ENCODE peak calls at places on chromosomes 12 and 14, in nine cellular contexts. H, E, X, I, A, L, S, K and W are unnamed samples.

GRCh38 chr14:104855532-104856090 is 9.5 kb upstream of the CEP170B start:
- DNase-seq in H (no peak), E (no peak), X (no peak), I (peak; percentile 26), A (no peak), L (no peak), S (no peak), K (no peak), W (no peak)

GRCh38 chr14:95071649-95072256 is 85.6 kb downstream of the DICER1 start:
- DNase-seq in H (no peak), E (no peak), X (no peak), I (peak; percentile 70), A (no peak), L (no peak), S (no peak), K (no peak), W (no peak)

GRCh38 chr14:56491299-56492285 is 88.0 kb upstream of the TMEM260 start:
- DNase-seq in H (peak; percentile 72), E (peak; percentile 11), X (peak; percentile 79), I (peak; percentile 39), A (peak; percentile 68), L (peak; percentile 83), S (peak; percentile 49), K (peak; percentile 22), W (peak; percentile 57)

GRCh38 chr14:72921396-72921795 is 4.9 kb upstream of the DCAF4 start:
- DNase-seq in H (no peak), E (no peak), X (no peak), I (no peak), A (no peak), L (no peak), S (no peak), K (no peak), W (no peak)

GRCh38 chr12:75706786-75707605 is 195.6 kb upstream of the KRR1 start:
- DNase-seq in H (no peak), E (no peak), X (no peak), I (peak; percentile 29), A (peak; percentile 87), L (no peak), S (no peak), K (peak; percentile 41), W (no peak)

GRCh38 chr12:115963030-115963480 is 314.4 kb downstream of the MED13L start:
- DNase-seq in H (no peak), E (no peak), X (no peak), I (no peak), A (no peak), L (no peak), S (no peak), K (no peak), W (no peak)

GRCh38 chr14:37081220-37081619 is 91.2 kb downstream of the SLC25A21 start:
- DNase-seq in H (peak; percentile 37), E (no peak), X (peak; percentile 93), I (no peak), A (no peak), L (no peak), S (no peak), K (no peak), W (no peak)

GRCh38 chr14:22200977-22201605 is 387.9 kb downstream of the DAD1 start:
- DNase-seq in H (peak; percentile 71), E (peak; percentile 3), X (peak; percentile 46), I (no peak), A (peak; percentile 49), L (no peak), S (peak; percentile 71), K (peak; percentile 4), W (peak; percentile 69)

GRCh38 chr14:105499256-105500035 is 8.4 kb downstream of the TEDC1 start:
- DNase-seq in H (no peak), E (no peak), X (no peak), I (peak; percentile 33), A (no peak), L (no peak), S (peak; percentile 91), K (no peak), W (no peak)

GRCh38 chr12:48972213-48973021 is 882 bp upstream of the WNT10B start:
- DNase-seq in H (no peak), E (no peak), X (no peak), I (peak; percentile 38), A (no peak), L (no peak), S (no peak), K (no peak), W (peak; percentile 98)

GRCh38 chr12:124693356-124693755 is 125.9 kb upstream of the NCOR2 start:
- DNase-seq in H (no peak), E (no peak), X (no peak), I (no peak), A (no peak), L (no peak), S (no peak), K (no peak), W (no peak)

GRCh38 chr12:124694846-124695497 is 127.6 kb upstream of the NCOR2 start:
- DNase-seq in H (no peak), E (no peak), X (no peak), I (no peak), A (peak; percentile 90), L (no peak), S (no peak), K (no peak), W (peak; percentile 84)

GRCh38 chr12:124694250-124694649 is 126.8 kb upstream of the NCOR2 start:
- DNase-seq in H (no peak), E (no peak), X (no peak), I (no peak), A (no peak), L (no peak), S (no peak), K (no peak), W (peak; percentile 85)

GRCh38 chr12:124696689-124697476 is 129.5 kb upstream of the NCOR2 start:
- DNase-seq in H (no peak), E (no peak), X (no peak), I (no peak), A (no peak), L (no peak), S (no peak), K (no peak), W (no peak)

DNA sequence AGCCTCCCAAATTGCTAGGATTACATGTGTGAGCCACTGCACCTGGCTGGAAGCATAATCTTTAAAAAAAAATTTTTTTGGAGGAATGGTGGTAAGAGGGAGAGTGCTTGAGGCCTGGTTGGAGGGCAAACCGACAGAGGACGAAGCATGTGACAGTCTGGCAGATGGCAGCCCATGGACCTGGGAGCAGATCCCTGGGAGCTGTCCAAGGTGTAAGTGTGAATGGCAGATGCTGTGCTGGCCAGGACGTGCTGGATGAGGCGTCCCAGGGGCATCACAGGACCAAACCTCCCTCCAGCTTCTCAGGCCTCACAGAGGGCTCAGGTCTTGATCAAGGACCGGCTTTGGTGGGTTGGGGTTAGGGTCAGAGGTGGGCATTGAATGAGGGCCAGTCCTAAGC is 128.4 kb upstream of the NCOR2 start:
- DNase-seq in H (no peak), E (no peak), X (no peak), I (no peak), A (no peak), L (no peak), S (no peak), K (no peak), W (peak; percentile 57)
- TF ChIP-seq MAX in H (no peak), E (no peak), X (no peak), I (no peak), A (no peak), L (peak; percentile 54), S (no peak), K (no peak), W (no peak)

GRCh38 chr14:75469606-75470237 is 41.9 kb downstream of the JDP2 start:
- DNase-seq in H (no peak), E (no peak), X (no peak), I (no peak), A (no peak), L (no peak), S (no peak), K (no peak), W (no peak)
- H3K4me3 ChIP-seq in H (no peak overlapping the region), E (no peak overlapping the region), X (no peak overlapping the region), I (no peak overlapping the region), A (no peak overlapping the region), L (no peak overlapping the region), S (no peak overlapping the region), K (no peak overlapping the region), W (no peak overlapping the region)

GRCh38 chr14:99627510-99628381 is 17.2 kb upstream of the HHIPL1 start:
- DNase-seq in H (no peak), E (no peak), X (no peak), I (no peak), A (no peak), L (no peak), S (no peak), K (no peak), W (no peak)

GRCh38 chr14:99627100-99627499 is 17.8 kb upstream of the HHIPL1 start:
- DNase-seq in H (no peak), E (no peak), X (no peak), I (no peak), A (no peak), L (no peak), S (no peak), K (no peak), W (no peak)

GRCh38 chr14:99630202-99630601 is 14.7 kb upstream of the HHIPL1 start:
- DNase-seq in H (peak; percentile 28), E (no peak), X (peak; percentile 10), I (no peak), A (no peak), L (no peak), S (no peak), K (no peak), W (no peak)

GRCh38 chr14:99626041-99626648 is 18.8 kb upstream of the HHIPL1 start:
- DNase-seq in H (no peak), E (no peak), X (no peak), I (no peak), A (no peak), L (no peak), S (no peak), K (no peak), W (no peak)

GRCh38 chr14:99628832-99629618 is 15.9 kb upstream of the HHIPL1 start:
- DNase-seq in H (peak; percentile 80), E (no peak), X (peak; percentile 61), I (peak; percentile 93), A (peak; percentile 69), L (peak; percentile 89), S (peak; percentile 18), K (peak; percentile 79), W (peak; percentile 71)
- TF ChIP-seq MAX in H (peak; percentile 85), E (no peak), X (no peak), I (peak; percentile 57), A (peak; percentile 16), L (peak; percentile 50), S (no peak), K (no peak), W (peak; percentile 74)

DNA sequence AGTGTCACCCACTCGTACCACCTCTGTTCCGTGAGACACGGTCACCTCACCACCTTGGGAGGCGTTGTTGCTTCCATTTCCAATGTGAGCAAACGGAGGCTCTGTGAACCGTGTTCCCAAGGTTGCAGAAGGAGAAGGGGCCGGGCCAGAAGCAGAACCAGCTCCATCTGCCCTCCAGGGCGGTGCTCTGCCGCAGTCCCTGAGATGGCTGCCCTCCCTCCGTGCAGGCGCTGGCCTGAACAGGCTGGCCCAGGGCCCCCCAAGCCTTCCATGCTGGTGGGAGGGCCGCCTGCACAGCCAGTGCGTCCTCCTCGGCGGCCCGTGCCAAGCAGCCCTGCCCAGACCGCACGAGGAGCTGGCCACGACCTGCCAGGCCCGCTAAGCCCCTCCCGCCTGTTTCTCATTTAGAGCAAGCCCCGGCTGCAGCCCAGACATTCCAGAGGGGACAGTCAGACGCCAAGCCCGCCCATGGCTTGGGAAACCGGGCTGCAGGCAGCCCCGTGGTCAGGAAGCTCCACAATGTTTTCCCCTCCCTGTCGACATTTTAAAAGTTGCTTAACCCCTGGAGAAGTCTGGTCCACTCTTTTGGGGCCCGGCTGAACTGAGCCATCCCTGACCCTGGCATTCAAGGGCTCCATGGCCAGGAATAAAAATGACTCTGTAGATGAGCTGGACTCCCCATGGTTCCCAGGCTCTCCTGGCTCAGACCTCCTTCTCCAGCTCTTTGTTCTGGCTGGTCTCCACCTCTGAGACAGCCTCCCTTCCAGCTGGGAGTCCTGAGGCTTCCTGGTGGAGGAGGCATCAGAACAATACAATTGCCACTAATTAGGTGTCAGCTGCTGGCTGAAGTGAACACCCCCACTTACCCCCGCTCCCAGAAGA is 236.0 kb downstream of the BCL11B start:
- DNase-seq in H (peak; percentile 79), E (no peak), X (peak; percentile 19), I (peak; percentile 45), A (no peak), L (peak; percentile 71), S (peak; percentile 10), K (no peak), W (peak; percentile 70)
- H3K4me3 ChIP-seq in H (no peak overlapping the region), E (no peak overlapping the region), X (peak overlapping the region; percentile 30), I (no peak overlapping the region), A (no peak overlapping the region), L (no peak overlapping the region), S (no peak overlapping the region), K (no peak overlapping the region), W (peak overlapping the region; percentile 83)